ENCODE peak calls at places on chromosomes 3 and 15, in ten cellular contexts. T, B, Y, N, G, I, S, R, H and P are unnamed samples. For H3K4me1, the result is how much of the 10 kb centered on the place peaks cover.

GRCh38 chr15:70494861-70495571 is 268.3 kb downstream of the UACA start:
- DNase-seq in T (peak), B (peak), Y (peak), N (peak), G (no peak), I (no peak), S (no peak), R (peak), H (no peak), P (peak)

GRCh38 chr3:152620395-152620794 is 214.5 kb upstream of the P2RY1 start:
- DNase-seq in T (no peak), B (no peak), Y (no peak), N (no peak), G (no peak), I (no peak), S (no peak), R (no peak), H (no peak), P (no peak)

GRCh38 chr3:14305321-14305720 is 97.1 kb upstream of the SLC6A6 start:
- DNase-seq in T (peak), B (no peak), Y (no peak), N (no peak), G (no peak), I (no peak), S (no peak), R (no peak), H (no peak), P (peak)

GRCh38 chr15:78616506-78616905 is 4.3 kb downstream of the CHRNA3 start:
- DNase-seq in T (no peak), B (no peak), Y (no peak), N (no peak), G (no peak), I (no peak), S (peak), R (no peak), H (no peak), P (no peak)

GRCh38 chr15:98120561-98120960 is 160.1 kb downstream of the ARRDC4 start:
- DNase-seq in T (no peak), B (no peak), Y (no peak), N (no peak), G (no peak), I (no peak), S (no peak), R (no peak), H (no peak), P (no peak)

GRCh38 chr15:40150163-40150925 is 10.5 kb upstream of the BUB1B start:
- DNase-seq in T (peak), B (no peak), Y (no peak), N (peak), G (no peak), I (peak), S (peak), R (peak), H (no peak), P (no peak)

GRCh38 chr15:81767076-81767475 is 278.7 kb downstream of the MEX3B start:
- DNase-seq in T (no peak), B (no peak), Y (no peak), N (no peak), G (no peak), I (no peak), S (no peak), R (no peak), H (no peak), P (no peak)

GRCh38 chr15:45129651-45130129 is at the start of the genes DUOX1 and DUOXA1:
- DNase-seq in T (no peak), B (no peak), Y (no peak), N (no peak), G (no peak), I (no peak), S (no peak), R (no peak), H (peak), P (peak)

GRCh38 chr3:55564709-55565108 is 77.6 kb upstream of the WNT5A start:
- DNase-seq in T (no peak), B (no peak), Y (no peak), N (no peak), G (no peak), I (no peak), S (no peak), R (peak), H (no peak), P (no peak)

GRCh38 chr15:56528136-56528535 is 63.2 kb upstream of the MNS1 start:
- DNase-seq in T (no peak), B (no peak), Y (no peak), N (no peak), G (no peak), I (no peak), S (no peak), R (no peak), H (no peak), P (no peak)

GRCh38 chr3:185824467-185825378 is at the start of gene IGF2BP2:
- DNase-seq in T (peak), B (no peak), Y (peak), N (peak), G (peak), I (peak), S (peak), R (peak), H (peak), P (peak)

GRCh38 chr3:73453676-73454075 is 171.1 kb downstream of the PDZRN3 start:
- DNase-seq in T (peak), B (no peak), Y (no peak), N (no peak), G (no peak), I (no peak), S (no peak), R (peak), H (no peak), P (no peak)

GRCh38 chr3:170132335-170132734 is 49.2 kb downstream of the PHC3 start:
- DNase-seq in T (peak), B (no peak), Y (no peak), N (no peak), G (no peak), I (no peak), S (no peak), R (no peak), H (no peak), P (no peak)

GRCh38 chr15:98347001-98347400 is 301.3 kb upstream of the IGF1R start:
- DNase-seq in T (no peak), B (no peak), Y (no peak), N (no peak), G (no peak), I (no peak), S (no peak), R (no peak), H (no peak), P (no peak)

GRCh38 chr3:126352476-126353454 is 4.4 kb downstream of the KLF15 start:
- DNase-seq in T (peak), B (no peak), Y (peak), N (no peak), G (peak), I (no peak), S (peak), R (peak), H (no peak), P (peak)

GRCh38 chr15:25171856-25172687 is 217.3 kb downstream of the SNRPN start:
- DNase-seq in T (no peak), B (no peak), Y (no peak), N (no peak), G (peak), I (peak), S (peak), R (no peak), H (peak), P (peak)

GRCh38 chr3:101779808-101780366 is 876 bp downstream of the NXPE3 start:
- DNase-seq in T (peak), B (peak), Y (no peak), N (no peak), G (no peak), I (no peak), S (no peak), R (no peak), H (no peak), P (no peak)

GRCh38 chr3:69807674-69808073 is 68.4 kb downstream of the MITF start:
- DNase-seq in T (no peak), B (no peak), Y (no peak), N (peak), G (no peak), I (no peak), S (no peak), R (no peak), H (no peak), P (no peak)
- TF ChIP-seq CTCF in T (no peak), B (no peak), Y (no peak), N (no peak), G (no peak), I (no peak), S (no peak), R (no peak), H (no peak), P (no peak)

GRCh38 chr3:125062904-125063618 is 7.3 kb upstream of the HEG1 start:
- DNase-seq in T (peak), B (peak), Y (no peak), N (peak), G (no peak), I (peak), S (peak), R (peak), H (no peak), P (peak)
- H3K4me3 ChIP-seq in T (no peak), B (no peak), Y (no peak), N (peak), G (no peak), I (no peak), S (no peak), R (no peak), H (no peak), P (peak)

DNA sequence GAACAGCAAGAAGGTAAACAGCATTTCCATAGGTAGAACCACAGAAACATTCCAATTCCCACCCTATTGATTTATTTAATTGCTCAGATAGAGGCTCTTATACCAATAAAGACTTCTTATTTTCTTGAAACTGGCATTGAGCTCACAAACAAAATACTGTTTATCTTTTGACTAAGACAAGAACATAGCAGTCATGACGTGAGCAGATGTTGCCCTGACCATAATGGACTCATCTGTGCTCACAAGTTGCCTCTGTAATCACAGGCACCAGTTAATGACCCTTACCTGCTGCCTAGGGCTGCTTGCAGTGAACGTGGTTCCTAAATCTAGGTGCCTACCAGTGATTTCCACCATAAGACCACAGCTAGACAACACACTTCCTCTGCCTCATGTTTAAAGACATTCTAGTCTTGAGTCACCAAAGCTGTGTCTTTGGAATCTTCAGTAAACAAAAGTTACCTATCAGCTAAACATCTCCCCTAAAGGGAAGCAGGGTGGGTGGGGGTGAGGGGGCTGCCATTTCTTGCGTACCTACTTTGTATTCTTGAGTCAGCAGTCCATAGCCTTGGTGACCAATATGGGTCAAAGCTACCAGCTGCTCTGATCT is 2.1 kb downstream of the FYCO1 start:
- DNase-seq in T (no peak), B (no peak), Y (no peak), N (peak), G (no peak), I (no peak), S (no peak), R (no peak), H (no peak), P (no peak)
- H3K4me1 ChIP-seq in T (half or more), B (under half), Y (half or more), N (under half), G (under half), I (under half), S (half or more), R (under half), H (under half), P (under half)

GRCh38 chr15:67906382-67906781 is 66.5 kb upstream of the RNU6-1 start:
- DNase-seq in T (peak), B (no peak), Y (no peak), N (peak), G (no peak), I (no peak), S (no peak), R (peak), H (no peak), P (no peak)
- TF ChIP-seq CTCF in T (peak), B (peak), Y (peak), N (peak), G (no peak), I (no peak), S (no peak), R (peak), H (no peak), P (peak)

DNA sequence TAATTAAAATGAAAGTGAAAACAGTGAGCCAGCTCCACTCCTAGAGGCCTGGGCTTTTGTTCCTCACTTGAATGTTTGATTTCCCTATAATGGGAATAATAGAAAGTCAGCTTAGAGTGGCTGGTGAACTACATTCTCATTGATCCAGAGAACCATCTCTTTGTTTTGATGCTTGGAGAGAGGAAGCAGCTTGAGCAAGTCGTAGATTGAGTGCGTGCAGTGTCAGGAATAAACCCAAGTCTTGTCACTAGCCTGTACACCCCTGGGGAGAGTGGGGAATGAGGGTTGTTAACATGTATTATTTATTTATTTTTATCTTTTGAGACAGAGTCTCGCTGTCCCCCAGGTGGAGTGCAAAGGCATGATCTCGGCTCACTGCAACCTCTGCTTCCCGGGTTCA is 885 bp upstream of the LSG1 start:
- DNase-seq in T (no peak), B (no peak), Y (no peak), N (no peak), G (no peak), I (no peak), S (no peak), R (no peak), H (no peak), P (no peak)
- H3K4me3 ChIP-seq in T (peak), B (peak), Y (peak), N (peak), G (peak), I (peak), S (peak), R (peak), H (no peak), P (peak)

GRCh38 chr3:12622335-12622734 is 41.6 kb downstream of the RAF1 start:
- DNase-seq in T (no peak), B (no peak), Y (no peak), N (no peak), G (no peak), I (no peak), S (no peak), R (no peak), H (no peak), P (no peak)
- H3K4me1 ChIP-seq in T (under half), B (under half), Y (under half), N (under half), G (under half), I (under half), S (under half), R (under half), H (under half), P (under half)

DNA sequence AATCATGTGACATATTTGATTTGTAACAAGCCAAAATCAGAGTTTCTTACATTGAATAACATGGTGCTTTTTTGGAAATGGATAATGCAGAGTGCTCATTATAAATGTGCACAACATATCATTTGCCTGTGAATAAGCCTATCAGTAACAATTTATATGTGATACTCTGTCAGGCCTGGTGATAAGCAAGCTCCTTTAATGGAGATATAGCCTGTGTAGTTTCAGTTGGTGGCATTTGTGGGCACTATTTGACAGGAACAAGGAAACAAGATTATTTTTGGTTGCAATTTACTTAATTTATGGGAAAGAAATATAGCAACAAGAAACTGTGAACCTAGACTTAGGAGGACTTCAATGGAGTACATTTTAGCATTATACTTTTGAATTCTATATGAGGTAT is 328.9 kb downstream of the ARPP21 start:
- DNase-seq in T (no peak), B (no peak), Y (no peak), N (no peak), G (no peak), I (no peak), S (no peak), R (no peak), H (no peak), P (no peak)
- TF ChIP-seq CTCF in T (no peak), B (no peak), Y (no peak), N (no peak), G (no peak), I (no peak), S (no peak), R (no peak), H (no peak), P (no peak)

DNA sequence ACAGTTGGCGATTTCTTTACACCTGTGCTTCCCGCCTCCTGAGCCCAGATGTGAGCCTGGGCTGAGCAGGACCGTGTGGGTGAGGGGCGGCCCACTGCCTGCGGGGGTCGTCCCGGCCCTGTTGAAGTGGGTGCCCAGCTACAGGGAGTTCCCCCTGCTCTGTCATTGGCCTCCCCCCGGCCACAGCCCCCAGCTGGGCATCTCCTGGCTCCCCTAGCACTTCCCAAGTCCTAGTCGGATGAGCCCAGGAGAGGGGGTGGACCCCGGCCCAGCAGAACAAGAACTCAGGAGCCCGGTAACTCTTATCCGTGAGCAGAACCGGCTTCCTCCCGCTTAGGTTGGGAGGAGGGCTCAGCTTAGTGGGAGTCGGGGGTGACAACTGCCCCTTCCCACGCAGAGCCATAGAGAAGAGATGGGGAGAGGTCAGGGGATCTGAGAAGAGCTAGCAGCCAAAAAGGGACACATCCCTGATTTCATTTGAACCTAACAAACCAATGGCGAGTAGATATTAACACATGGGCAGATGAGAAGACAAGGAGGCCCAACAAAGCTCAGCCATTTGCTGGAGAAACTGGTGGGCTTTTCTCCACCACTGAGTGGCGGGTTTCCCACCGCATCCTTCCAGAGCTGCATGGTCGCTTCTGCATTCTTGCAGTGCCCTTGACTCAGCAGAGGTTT is 878 bp downstream of the PAQR5 start:
- DNase-seq in T (no peak), B (no peak), Y (no peak), N (no peak), G (no peak), I (no peak), S (no peak), R (no peak), H (no peak), P (peak)
- H3K4me3 ChIP-seq in T (peak), B (peak), Y (peak), N (peak), G (peak), I (peak), S (peak), R (peak), H (peak), P (peak)

GRCh38 chr3:134368751-134369105 is 5.5 kb downstream of the AMOTL2 start:
- DNase-seq in T (no peak), B (no peak), Y (no peak), N (no peak), G (no peak), I (peak), S (peak), R (no peak), H (no peak), P (peak)

GRCh38 chr3:134369231-134369741 is 5.0 kb downstream of the AMOTL2 start:
- DNase-seq in T (peak), B (no peak), Y (no peak), N (no peak), G (no peak), I (peak), S (no peak), R (peak), H (no peak), P (peak)

GRCh38 chr3:134367412-134367811 is 6.8 kb downstream of the AMOTL2 start:
- DNase-seq in T (no peak), B (no peak), Y (no peak), N (no peak), G (no peak), I (peak), S (peak), R (no peak), H (no peak), P (peak)

GRCh38 chr3:134366928-134367352 is 7.3 kb downstream of the AMOTL2 start:
- DNase-seq in T (no peak), B (no peak), Y (no peak), N (no peak), G (peak), I (peak), S (peak), R (no peak), H (no peak), P (peak)

GRCh38 chr3:134367869-134368750 is 6.1 kb downstream of the AMOTL2 start:
- DNase-seq in T (no peak), B (no peak), Y (no peak), N (no peak), G (no peak), I (peak), S (peak), R (no peak), H (no peak), P (peak)
- H3K4me1 ChIP-seq in T (half or more), B (half or more), Y (half or more), N (half or more), G (half or more), I (under half), S (half or more), R (half or more), H (under half), P (half or more)

GRCh38 chr3:63662500-63662899 is 10.0 kb downstream of the SNTN start:
- DNase-seq in T (no peak), B (no peak), Y (no peak), N (peak), G (no peak), I (no peak), S (no peak), R (no peak), H (no peak), P (no peak)
- TF ChIP-seq CTCF in T (no peak), B (no peak), Y (no peak), N (no peak), G (no peak), I (no peak), S (no peak), R (peak), H (no peak), P (peak)